ENCODE peak calls at places on chromosome 16, in five cellular contexts. V is Jurkat, Clone E6-1; X is cardiac muscle cell; G is NCI-H146; I is GM23248. Z is an unnamed sample.

GRCh38 chr16:7315813-7316212 is 16.8 kb upstream of the RBFOX1 start:
- DNase-seq in V (no peak), X (no peak), G (peak; percentile 48), I (no peak), Z (no peak)

GRCh38 chr16:25691519-25692091 is at the start of gene HS3ST4:
- DNase-seq in X (peak; percentile 71), G (no peak), I (peak; percentile 5), V (no peak), Z (no peak)

GRCh38 chr16:16019488-16019887 is 70.1 kb downstream of the ABCC1 start:
- DNase-seq in I (peak; percentile 89), G (no peak), V (no peak), X (no peak), Z (no peak)

GRCh38 chr16:55328611-55329569 is 4.9 kb downstream of the IRX6 start:
- DNase-seq in I (no peak), G (no peak), V (no peak), X (peak; percentile 22), Z (no peak)

GRCh38 chr16:86405319-86405718 is 105.0 kb upstream of the FOXF1 start:
- DNase-seq in X (no peak), G (no peak), I (no peak), V (no peak), Z (no peak)

GRCh38 chr16:17409894-17410293 is 60.9 kb downstream of the XYLT1 start:
- DNase-seq in X (no peak), V (no peak), I (no peak), G (no peak), Z (no peak)

GRCh38 chr16:57616871-57617270 is 11.6 kb upstream of the ADGRG1 start:
- DNase-seq in I (no peak), V (no peak), G (no peak), X (no peak), Z (no peak)

GRCh38 chr16:46620265-46621005 is 744 bp downstream of the SHCBP1 start:
- DNase-seq in G (no peak), V (no peak), X (no peak), I (peak; percentile 63), Z (no peak)

GRCh38 chr16:88326611-88327485 is 55.9 kb upstream of the ZNF469 start:
- DNase-seq in G (no peak), V (no peak), I (no peak), X (no peak), Z (no peak)

GRCh38 chr16:57191056-57191536 is 5.0 kb downstream of the RSPRY1 start:
- DNase-seq in V (no peak), I (peak; percentile 62), X (no peak), G (no peak), Z (no peak)

GRCh38 chr16:54069601-54070239 is 216.9 kb downstream of the IRX3 start:
- DNase-seq in V (no peak), G (no peak), I (no peak), X (no peak), Z (no peak)

GRCh38 chr16:84595052-84595481 is 22.8 kb downstream of the COTL1 start:
- DNase-seq in I (no peak), V (no peak), G (no peak), X (no peak), Z (no peak)

GRCh38 chr16:79045191-79045590 is 555.3 kb downstream of the MAF start:
- DNase-seq in G (no peak), X (no peak), I (no peak), V (no peak), Z (no peak)

Z was measured in esophagus squamous epithelium.